ENCODE peak calls at places on chromosomes 11 and 22, in five cellular contexts. N is Calu3, C is GM04503, X is AG09319, Y is T follicular helper cell. Z is an unnamed sample.

GRCh38 chr11:134033696-134034491 is 35.0 kb upstream of the JAM3 start:
- DNase-seq in N (peak; percentile 57), C (peak; percentile 73), X (peak; percentile 62), Y (peak; percentile 35), Z (peak; percentile 65)

GRCh38 chr11:59776210-59777066 is 21.3 kb downstream of the STX3 start:
- DNase-seq in N (peak; percentile 58), C (no peak), X (no peak), Y (no peak), Z (no peak)

GRCh38 chr22:42848941-42849340 is 8.1 kb downstream of the ARFGAP3 start:
- DNase-seq in N (no peak), C (no peak), X (no peak), Y (no peak), Z (no peak)

GRCh38 chr11:88402192-88402715 is 64.7 kb upstream of the CTSC start:
- DNase-seq in N (no peak), C (peak; percentile 97), X (peak; percentile 83), Y (no peak), Z (no peak)

GRCh38 chr11:104968856-104969776 is 742 bp upstream of the CASP4 start:
- DNase-seq in N (peak; percentile 4), C (no peak), X (no peak), Y (no peak), Z (no peak)

GRCh38 chr11:43555811-43556210 is 124.7 kb upstream of the HSD17B12 start:
- DNase-seq in N (no peak), C (no peak), X (no peak), Y (no peak), Z (peak; percentile 45)

GRCh38 chr11:134503596-134503995 is 91.6 kb upstream of the B3GAT1 start:
- DNase-seq in N (no peak), C (no peak), X (no peak), Y (no peak), Z (no peak)

GRCh38 chr22:34943830-34944229 is 122.1 kb upstream of the ISX start:
- DNase-seq in N (no peak), C (no peak), X (no peak), Y (no peak), Z (no peak)

GRCh38 chr11:69471329-69472052 is 10.0 kb upstream of the LINC01488 start:
- DNase-seq in N (no peak), C (no peak), X (no peak), Y (no peak), Z (no peak)

GRCh38 chr22:25930710-25931353 is 188.8 kb downstream of the MYO18B start:
- DNase-seq in N (no peak), C (no peak), X (no peak), Y (no peak), Z (no peak)

Z was measured in hippocampal formation.